ENCODE peak calls at places on chromosomes 1 and 21, in ten cellular contexts. H is uterus, M is bronchial epithelial cell, X is ovary, G is astrocyte of the spinal cord, E is endodermal cell, I is type B pancreatic cell, V is cardiac muscle cell, L is Calu3, D is heart left ventricle. S is an unnamed sample.

GRCh38 chr1:234608026-234608719 is 1.8 kb downstream of the IRF2BP2 start:
- DNase-seq in H (peak), M (peak), X (peak), G (peak), E (peak), I (no peak), V (peak), L (peak), D (peak), S (peak)

GRCh38 chr1:167447521-167448136 is 70.7 kb downstream of the CD247 start:
- DNase-seq in H (no peak), M (peak), X (no peak), G (no peak), E (peak), I (no peak), V (no peak), L (peak), D (no peak), S (no peak)

GRCh38 chr1:169108897-169109560 is 2.5 kb downstream of the ATP1B1 start:
- DNase-seq in H (no peak), M (no peak), X (no peak), G (no peak), E (peak), I (no peak), V (peak), L (peak), D (no peak), S (peak)

GRCh38 chr1:116947090-116947489 is 37.4 kb downstream of the PTGFRN start:
- DNase-seq in H (no peak), M (no peak), X (no peak), G (no peak), E (no peak), I (no peak), V (no peak), L (no peak), D (no peak), S (no peak)

GRCh38 chr1:179153217-179153616 is 71.3 kb downstream of the TOR3A start:
- DNase-seq in H (no peak), M (no peak), X (no peak), G (peak), E (no peak), I (no peak), V (no peak), L (no peak), D (no peak), S (no peak)

GRCh38 chr1:61491497-61491896 is 233.4 kb downstream of the TM2D1 start:
- DNase-seq in H (peak), M (no peak), X (peak), G (no peak), E (no peak), I (no peak), V (no peak), L (no peak), D (peak), S (peak)

GRCh38 chr1:26787381-26787705 is 407 bp upstream of the PIGV start:
- DNase-seq in H (no peak), M (peak), X (no peak), G (peak), E (no peak), I (no peak), V (no peak), L (no peak), D (no peak), S (peak)

GRCh38 chr1:246681822-246682221 is 42.4 kb upstream of the SCCPDH start:
- DNase-seq in H (no peak), M (no peak), X (no peak), G (no peak), E (no peak), I (no peak), V (no peak), L (no peak), D (peak), S (no peak)

GRCh38 chr1:68717330-68717729 is 220.4 kb upstream of the DEPDC1 start:
- DNase-seq in H (no peak), M (no peak), X (no peak), G (no peak), E (no peak), I (no peak), V (no peak), L (no peak), D (no peak), S (no peak)

GRCh38 chr21:15552914-15553491 is 176.8 kb upstream of the USP25 start:
- DNase-seq in H (no peak), M (peak), X (no peak), G (peak), E (no peak), I (no peak), V (no peak), L (no peak), D (no peak), S (peak)
- TF ChIP-seq CTCF in H (no peak), M (peak), X (no peak), G (peak), E (peak), I (peak), V (peak), L (no peak), D (no peak), S (peak)

DNA sequence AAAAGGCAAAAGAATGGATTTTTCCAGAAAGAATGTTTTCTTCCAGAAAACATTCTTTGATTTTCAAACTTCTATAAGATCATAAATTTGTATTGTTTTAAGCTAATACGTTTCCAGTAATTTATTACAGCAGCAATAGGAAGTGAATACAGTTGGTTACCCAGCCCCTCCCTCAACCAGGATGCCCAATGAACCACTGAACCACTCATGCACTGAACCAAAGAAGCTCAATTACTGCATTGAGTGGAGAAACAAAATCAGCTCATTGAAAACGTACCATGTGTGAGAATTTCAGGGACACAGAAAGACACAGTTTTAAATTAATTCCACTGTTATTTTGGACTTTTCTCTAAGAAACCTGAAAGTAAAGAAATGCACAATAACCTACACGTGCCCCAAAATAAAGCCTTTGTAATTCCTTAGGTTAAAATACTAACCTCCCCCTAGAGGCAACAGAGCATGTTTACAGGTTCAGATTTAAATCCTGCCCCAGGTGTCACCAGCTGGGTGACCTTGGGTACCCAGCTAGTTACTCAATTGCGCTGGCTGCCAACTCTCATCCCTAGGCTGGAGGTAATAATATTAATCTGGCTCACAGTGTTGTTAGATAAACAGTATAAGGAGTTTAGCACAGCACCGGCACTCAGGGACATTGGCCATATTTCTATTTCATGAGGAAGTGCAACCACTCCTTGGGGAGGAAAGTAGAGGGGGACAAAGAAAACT is 111.7 kb downstream of the NMNAT2 start:
- DNase-seq in H (no peak), M (no peak), X (no peak), G (no peak), E (peak), I (no peak), V (peak), L (no peak), D (peak), S (no peak)
- TF ChIP-seq CTCF in H (no peak), M (peak), X (no peak), G (peak), E (peak), I (peak), V (peak), L (peak), D (peak), S (peak)

GRCh38 chr1:24567792-24568388 is 12.0 kb downstream of the NCMAP start:
- DNase-seq in H (no peak), M (peak), X (no peak), G (no peak), E (peak), I (no peak), V (no peak), L (peak), D (no peak), S (no peak)
- TF ChIP-seq CTCF in H (no peak), M (peak), X (no peak), G (no peak), E (peak), I (no peak), V (no peak), L (no peak), D (no peak), S (no peak)

DNA sequence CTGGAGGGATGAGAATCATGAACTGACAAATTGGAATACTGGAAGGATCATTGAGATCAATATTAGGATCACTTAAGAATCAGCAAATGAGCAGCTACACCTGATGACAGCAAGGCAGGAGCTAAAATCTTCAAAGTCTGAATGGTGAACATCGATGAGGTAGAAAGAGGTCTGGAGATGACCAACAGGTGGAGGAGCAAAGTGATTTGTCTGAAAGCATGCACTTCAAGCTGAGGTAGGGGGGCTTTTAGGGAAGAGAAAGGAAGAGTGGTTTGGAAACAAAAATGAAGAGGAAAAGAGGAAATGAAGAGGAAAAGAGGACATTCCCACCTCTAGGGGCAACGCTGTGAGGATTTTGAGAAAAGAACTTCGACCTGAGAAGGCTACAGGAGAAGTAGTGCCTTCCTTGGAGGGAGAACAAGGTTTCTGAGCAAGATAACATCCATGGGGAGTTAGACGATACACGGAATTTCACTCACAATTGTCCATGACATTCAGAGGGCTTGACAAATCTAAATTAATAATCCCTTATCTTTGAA is 79.0 kb downstream of the APP start:
- DNase-seq in H (no peak), M (no peak), X (no peak), G (no peak), E (no peak), I (no peak), V (no peak), L (no peak), D (no peak), S (no peak)
- TF ChIP-seq CTCF in H (no peak), M (no peak), X (no peak), G (no peak), E (peak), I (peak), V (no peak), L (no peak), D (no peak), S (peak)

DNA sequence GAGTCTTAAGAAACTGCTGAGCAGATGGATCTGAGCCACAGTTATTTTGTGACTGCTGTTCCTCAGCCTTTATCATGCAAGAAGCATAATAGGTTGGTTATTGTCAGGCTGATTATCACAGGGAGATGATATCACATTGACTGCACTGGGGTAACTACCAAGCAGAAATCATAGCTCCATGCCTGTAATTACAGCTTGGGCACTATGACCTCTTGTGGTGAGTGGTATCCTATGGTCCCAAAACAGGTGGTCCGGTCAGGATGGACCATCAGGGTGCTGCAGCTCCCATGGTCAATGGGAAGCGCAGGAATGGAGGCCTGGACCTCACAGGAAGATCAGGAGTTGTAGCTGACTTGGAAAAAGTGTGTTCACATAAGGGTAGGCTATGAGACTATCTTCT is 11.4 kb upstream of the ATP2B4 start:
- DNase-seq in H (no peak), M (no peak), X (no peak), G (no peak), E (no peak), I (no peak), V (no peak), L (no peak), D (no peak), S (no peak)
- TF ChIP-seq CTCF in H (no peak), M (no peak), X (no peak), G (no peak), E (peak), I (no peak), V (no peak), L (no peak), D (peak), S (no peak)

GRCh38 chr1:59107916-59108315 is 189.0 kb upstream of the FGGY start:
- DNase-seq in H (no peak), M (no peak), X (no peak), G (no peak), E (peak), I (no peak), V (no peak), L (no peak), D (no peak), S (no peak)
- TF ChIP-seq CTCF in H (no peak), M (no peak), X (no peak), G (no peak), E (peak), I (no peak), V (no peak), L (no peak), D (no peak), S (no peak)

DNA sequence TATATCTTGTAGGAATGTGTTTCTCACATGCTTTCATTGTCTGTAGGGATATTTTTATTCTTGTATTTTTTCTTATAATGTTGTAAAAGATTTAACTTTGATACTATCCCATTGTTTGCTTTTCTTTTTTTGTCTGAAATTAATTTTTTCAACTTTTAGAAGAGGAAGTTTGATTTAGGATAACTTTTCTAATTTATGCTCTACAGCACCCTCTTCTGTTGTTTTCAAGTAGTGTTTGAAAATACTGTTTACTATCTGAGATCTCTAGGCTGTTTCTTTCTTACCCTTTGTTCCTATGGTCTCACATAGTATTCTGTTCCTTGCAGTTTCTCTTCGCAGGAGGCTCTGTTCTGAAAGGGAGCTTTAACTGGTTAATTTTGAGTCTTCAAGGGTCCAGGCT is 21.9 kb downstream of the ABCD3 start:
- DNase-seq in H (no peak), M (no peak), X (no peak), G (no peak), E (no peak), I (no peak), V (no peak), L (no peak), D (no peak), S (no peak)
- TF ChIP-seq CTCF in H (no peak), M (no peak), X (no peak), G (no peak), E (peak), I (peak), V (peak), L (no peak), D (no peak), S (peak)

GRCh38 chr1:192543445-192543844 is 32.1 kb upstream of the RGS1 start:
- DNase-seq in H (no peak), M (no peak), X (no peak), G (no peak), E (no peak), I (no peak), V (no peak), L (no peak), D (no peak), S (no peak)

GRCh38 chr1:192545781-192546521 is 29.6 kb upstream of the RGS1 start:
- DNase-seq in H (no peak), M (no peak), X (no peak), G (no peak), E (no peak), I (no peak), V (no peak), L (no peak), D (no peak), S (no peak)

GRCh38 chr1:192544983-192545393 is 30.6 kb upstream of the RGS1 start:
- DNase-seq in H (no peak), M (peak), X (no peak), G (peak), E (no peak), I (no peak), V (no peak), L (no peak), D (no peak), S (peak)

GRCh38 chr1:192550922-192551534 is 24.5 kb upstream of the RGS1 start:
- DNase-seq in H (no peak), M (peak), X (no peak), G (peak), E (no peak), I (no peak), V (no peak), L (no peak), D (no peak), S (peak)

GRCh38 chr1:192546596-192547199 is 28.9 kb upstream of the RGS1 start:
- DNase-seq in H (no peak), M (no peak), X (no peak), G (no peak), E (no peak), I (no peak), V (no peak), L (no peak), D (no peak), S (no peak)
- TF ChIP-seq CTCF in H (no peak), M (no peak), X (no peak), G (no peak), E (no peak), I (no peak), V (no peak), L (no peak), D (no peak), S (no peak)

GRCh38 chr1:57377731-57378139 is 46.1 kb downstream of the DAB1 start:
- DNase-seq in H (no peak), M (no peak), X (no peak), G (no peak), E (peak), I (no peak), V (peak), L (no peak), D (no peak), S (no peak)
- TF ChIP-seq CTCF in H (no peak), M (no peak), X (no peak), G (no peak), E (peak), I (peak), V (no peak), L (no peak), D (no peak), S (no peak)

GRCh38 chr1:209589863-209590262 is 6.3 kb downstream of the CAMK1G start:
- DNase-seq in H (no peak), M (no peak), X (no peak), G (no peak), E (no peak), I (no peak), V (no peak), L (no peak), D (no peak), S (no peak)

GRCh38 chr1:209587778-209588177 is 4.3 kb downstream of the CAMK1G start:
- DNase-seq in H (no peak), M (no peak), X (no peak), G (no peak), E (no peak), I (no peak), V (no peak), L (no peak), D (no peak), S (peak)

GRCh38 chr1:209589440-209589839 is 5.9 kb downstream of the CAMK1G start:
- DNase-seq in H (no peak), M (no peak), X (no peak), G (no peak), E (no peak), I (no peak), V (no peak), L (no peak), D (no peak), S (peak)

GRCh38 chr1:209593747-209594146 is 10.2 kb downstream of the CAMK1G start:
- DNase-seq in H (no peak), M (no peak), X (no peak), G (no peak), E (no peak), I (no peak), V (no peak), L (no peak), D (no peak), S (no peak)

DNA sequence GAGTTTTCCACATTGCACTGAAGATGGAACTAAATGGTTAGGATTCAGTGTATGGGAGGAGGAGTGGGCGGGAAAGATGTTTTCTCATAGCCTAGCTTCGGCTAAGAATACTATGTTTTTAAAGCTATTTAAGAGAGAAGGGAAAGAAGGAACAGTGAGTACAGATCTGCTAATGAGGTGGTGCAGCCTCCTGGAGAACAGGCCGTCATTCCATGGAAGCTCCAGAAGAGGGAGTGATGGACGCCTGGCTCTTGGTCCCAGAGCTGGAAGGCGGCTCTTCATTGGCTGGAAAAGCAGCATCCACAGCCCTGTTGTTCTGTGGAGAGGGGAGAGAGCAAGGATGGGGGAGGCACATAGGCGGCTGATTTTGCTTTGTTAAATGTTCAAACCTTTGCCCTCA is 6.9 kb downstream of the CAMK1G start:
- DNase-seq in H (no peak), M (no peak), X (peak), G (no peak), E (peak), I (no peak), V (peak), L (no peak), D (peak), S (peak)
- TF ChIP-seq CTCF in H (no peak), M (peak), X (no peak), G (peak), E (peak), I (peak), V (peak), L (no peak), D (peak), S (peak)

S was measured in HFFc6.